ENCODE peak calls at places on chromosomes 16 and 17, in ten cellular contexts. One of them, this sample, is unnamed.

GRCh38 chr16:60107467-60107866 is 1373.4 kb upstream of the GOT2 start:
- DNase-seq in colonic mucosa: no peak
- DNase-seq in fibroblast of lung: peak
- DNase-seq in fibroblast of gingiva: peak
- DNase-seq in caudate nucleus: no peak
- DNase-seq in neural crest cell: no peak
- DNase-seq in M059J: peak
- DNase-seq in A549: no peak
- DNase-seq in GM13976: no peak
- DNase-seq in neural progenitor cell: no peak
- DNase-seq in this sample: no peak

GRCh38 chr17:77494664-77495435 is 354.1 kb downstream of the SEC14L1 start:
- DNase-seq in colonic mucosa: peak
- DNase-seq in fibroblast of lung: peak
- DNase-seq in fibroblast of gingiva: peak
- DNase-seq in caudate nucleus: no peak
- DNase-seq in neural crest cell: peak
- DNase-seq in M059J: peak
- DNase-seq in A549: peak
- DNase-seq in GM13976: peak
- DNase-seq in neural progenitor cell: peak
- DNase-seq in this sample: peak

GRCh38 chr16:85149776-85150175 is 37.5 kb upstream of the CIBAR2 start:
- DNase-seq in colonic mucosa: no peak
- DNase-seq in fibroblast of lung: no peak
- DNase-seq in fibroblast of gingiva: no peak
- DNase-seq in caudate nucleus: peak
- DNase-seq in neural crest cell: no peak
- DNase-seq in M059J: no peak
- DNase-seq in A549: no peak
- DNase-seq in GM13976: no peak
- DNase-seq in neural progenitor cell: no peak
- DNase-seq in this sample: no peak

GRCh38 chr17:44884941-44885340 is 14.3 kb downstream of the EFTUD2 start:
- DNase-seq in colonic mucosa: no peak
- DNase-seq in fibroblast of lung: no peak
- DNase-seq in fibroblast of gingiva: no peak
- DNase-seq in caudate nucleus: no peak
- DNase-seq in neural crest cell: no peak
- DNase-seq in M059J: no peak
- DNase-seq in A549: no peak
- DNase-seq in GM13976: no peak
- DNase-seq in neural progenitor cell: no peak
- DNase-seq in this sample: no peak

GRCh38 chr16:11612110-11612981 is 25.6 kb upstream of the LITAF start:
- DNase-seq in colonic mucosa: peak
- DNase-seq in fibroblast of lung: no peak
- DNase-seq in fibroblast of gingiva: no peak
- DNase-seq in caudate nucleus: no peak
- DNase-seq in neural crest cell: no peak
- DNase-seq in M059J: peak
- DNase-seq in A549: no peak
- DNase-seq in GM13976: peak
- DNase-seq in neural progenitor cell: no peak
- DNase-seq in this sample: no peak

GRCh38 chr16:25012525-25012991 is 2.6 kb downstream of the ARHGAP17 start:
- DNase-seq in colonic mucosa: peak
- DNase-seq in fibroblast of lung: peak
- DNase-seq in fibroblast of gingiva: peak
- DNase-seq in caudate nucleus: no peak
- DNase-seq in neural crest cell: no peak
- DNase-seq in M059J: peak
- DNase-seq in A549: no peak
- DNase-seq in GM13976: no peak
- DNase-seq in neural progenitor cell: no peak
- DNase-seq in this sample: peak

GRCh38 chr17:63137163-63137562 is 171.1 kb downstream of the TANC2 start:
- DNase-seq in colonic mucosa: no peak
- DNase-seq in fibroblast of lung: no peak
- DNase-seq in fibroblast of gingiva: no peak
- DNase-seq in caudate nucleus: no peak
- DNase-seq in neural crest cell: no peak
- DNase-seq in M059J: no peak
- DNase-seq in A549: no peak
- DNase-seq in GM13976: no peak
- DNase-seq in neural progenitor cell: no peak
- DNase-seq in this sample: no peak

GRCh38 chr17:81573794-81574642 is 21.9 kb upstream of the FAAP100 start:
- DNase-seq in colonic mucosa: no peak
- DNase-seq in fibroblast of lung: no peak
- DNase-seq in fibroblast of gingiva: no peak
- DNase-seq in caudate nucleus: no peak
- DNase-seq in neural crest cell: no peak
- DNase-seq in M059J: no peak
- DNase-seq in A549: no peak
- DNase-seq in GM13976: no peak
- DNase-seq in neural progenitor cell: no peak
- DNase-seq in this sample: no peak

GRCh38 chr17:78865682-78866390 is 25.2 kb upstream of the USP36 start:
- DNase-seq in colonic mucosa: peak
- DNase-seq in fibroblast of lung: peak
- DNase-seq in fibroblast of gingiva: peak
- DNase-seq in caudate nucleus: peak
- DNase-seq in neural crest cell: peak
- DNase-seq in M059J: peak
- DNase-seq in A549: peak
- DNase-seq in GM13976: peak
- DNase-seq in neural progenitor cell: peak
- DNase-seq in this sample: peak

This sample was measured in fibroblast of the aortic adventitia.